ENCODE peak calls at places on chromosomes 12 and 14, in four cellular contexts. K is mesendoderm, A is IMR-90, R is trophoblast cell. B is an unnamed sample.

GRCh38 chr14:83816755-83817154 is 1713.2 kb upstream of the FLRT2 start:
- DNase-seq in K (no peak), A (peak; percentile 74), R (peak; percentile 75), B (no peak)

GRCh38 chr14:68619805-68620574 is 172.9 kb downstream of the ZFP36L1 start:
- DNase-seq in K (peak; percentile 40), A (peak; percentile 73), R (peak; percentile 92), B (no peak)

GRCh38 chr12:112370868-112371510 is 11.2 kb downstream of the HECTD4 start:
- DNase-seq in K (no peak), A (no peak), R (no peak), B (no peak)

GRCh38 chr12:123767613-123768012 is 5.5 kb downstream of the DNAH10 start:
- DNase-seq in K (no peak), A (no peak), R (no peak), B (no peak)

GRCh38 chr14:67137744-67138371 is 51.4 kb upstream of the GARIN2 start:
- DNase-seq in K (peak; percentile 21), A (peak; percentile 22), R (peak; percentile 4), B (no peak)

GRCh38 chr12:6341439-6342139 is at the start of gene TNFRSF1A:
- DNase-seq in K (peak; percentile 89), A (peak; percentile 85), R (peak; percentile 70), B (peak; percentile 82)

GRCh38 chr12:14833952-14834351 is 9.4 kb downstream of the ART4 start:
- DNase-seq in K (no peak), A (peak; percentile 29), R (no peak), B (no peak)

GRCh38 chr12:110750784-110751461 is 8.2 kb upstream of the PPP1CC start:
- DNase-seq in K (no peak), A (no peak), R (no peak), B (no peak)

GRCh38 chr12:54526800-54527630 is 22.4 kb upstream of the PDE1B start:
- DNase-seq in K (peak; percentile 80), A (peak; percentile 5), R (peak; percentile 52), B (peak; percentile 92)

GRCh38 chr14:89121961-89122675 is 294.9 kb downstream of the FOXN3 start:
- DNase-seq in K (peak; percentile 82), A (no peak), R (no peak), B (peak; percentile 75)

GRCh38 chr14:30874999-30875787 is 834 bp downstream of the COCH start:
- DNase-seq in K (peak; percentile 53), A (no peak), R (no peak), B (peak; percentile 58)

DNA sequence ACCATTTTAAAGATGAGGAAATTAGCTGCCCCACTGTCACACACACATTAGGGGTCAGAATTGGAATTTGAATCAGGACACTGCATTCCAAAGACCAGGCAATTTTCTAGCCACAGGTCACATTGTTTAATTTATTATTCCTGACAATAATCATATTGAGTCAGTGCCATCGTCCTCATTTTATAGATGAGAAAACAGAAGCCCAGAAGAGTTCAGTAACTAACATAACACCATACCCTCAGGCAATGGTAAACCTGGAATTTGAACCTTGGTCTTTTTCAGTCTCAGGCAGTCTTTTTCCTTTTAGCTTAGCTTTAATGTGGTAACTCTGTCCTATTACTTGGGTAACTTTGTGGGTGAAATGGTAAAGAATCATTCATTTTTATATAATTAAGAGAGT is 330.3 kb upstream of the SYT1 start:
- DNase-seq in K (no peak), A (no peak), R (no peak), B (no peak)
- H2BK120ac ChIP-seq in K (no peak overlapping the region), A (no peak overlapping the region), R (no peak overlapping the region), B (no peak overlapping the region)

GRCh38 chr12:11812558-11813421 is 163.3 kb downstream of the ETV6 start:
- DNase-seq in K (peak; percentile 79), A (peak; percentile 27), R (no peak), B (peak; percentile 72)
- H2BK120ac ChIP-seq in K (peak overlapping the region; percentile 31), A (peak overlapping the region; percentile 82), R (peak overlapping the region; percentile 86), B (no peak overlapping the region)

DNA sequence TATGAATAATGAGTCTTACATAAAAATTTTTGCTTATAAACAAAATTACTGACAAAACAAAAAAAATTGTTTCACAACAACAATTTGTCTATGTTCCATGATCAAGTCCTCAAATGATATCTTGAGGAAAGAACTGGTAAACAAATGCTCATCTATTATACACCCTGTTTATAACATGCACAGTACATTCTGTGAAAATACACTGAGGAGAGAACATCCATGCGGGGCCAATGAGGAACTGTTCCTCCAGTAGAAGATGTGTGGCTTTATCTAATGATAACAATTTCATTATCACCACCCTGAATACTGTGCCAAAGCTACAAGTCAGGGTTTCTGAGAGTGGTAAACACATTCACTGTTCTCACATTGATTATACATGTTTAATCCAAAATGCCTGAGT is 10.8 kb downstream of the MLH3 start:
- DNase-seq in K (no peak), A (no peak), R (no peak), B (no peak)
- H2BK120ac ChIP-seq in K (no peak overlapping the region), A (no peak overlapping the region), R (no peak overlapping the region), B (no peak overlapping the region)

GRCh38 chr12:115374480-115375187 is 690.7 kb upstream of the TBX3 start:
- DNase-seq in K (peak; percentile 87), A (no peak), R (no peak), B (no peak)

GRCh38 chr12:115377781-115378180 is 693.8 kb upstream of the TBX3 start:
- DNase-seq in K (no peak), A (no peak), R (peak; percentile 57), B (no peak)

GRCh38 chr12:115378296-115378695 is 694.3 kb upstream of the TBX3 start:
- DNase-seq in K (no peak), A (no peak), R (no peak), B (no peak)

GRCh38 chr12:115377230-115377629 is 693.3 kb upstream of the TBX3 start:
- DNase-seq in K (no peak), A (no peak), R (no peak), B (no peak)

GRCh38 chr12:115375188-115375991 is 691.4 kb upstream of the TBX3 start:
- DNase-seq in K (peak; percentile 61), A (peak; percentile 81), R (no peak), B (no peak)
- H2BK120ac ChIP-seq in K (no peak overlapping the region), A (peak overlapping the region; percentile 88), R (peak overlapping the region; percentile 92), B (no peak overlapping the region)

GRCh38 chr12:32455607-32456063 is 56.3 kb downstream of the FGD4 start:
- DNase-seq in K (peak; percentile 59), A (peak; percentile 82), R (peak; percentile 85), B (no peak)
- H2BK120ac ChIP-seq in K (no peak overlapping the region), A (no peak overlapping the region), R (no peak overlapping the region), B (no peak overlapping the region)

GRCh38 chr12:75705749-75706719 is 194.6 kb upstream of the KRR1 start:
- DNase-seq in K (no peak), A (peak; percentile 100), R (no peak), B (no peak)
- H2BK120ac ChIP-seq in K (no peak overlapping the region), A (peak overlapping the region; percentile 94), R (no peak overlapping the region), B (no peak overlapping the region)

DNA sequence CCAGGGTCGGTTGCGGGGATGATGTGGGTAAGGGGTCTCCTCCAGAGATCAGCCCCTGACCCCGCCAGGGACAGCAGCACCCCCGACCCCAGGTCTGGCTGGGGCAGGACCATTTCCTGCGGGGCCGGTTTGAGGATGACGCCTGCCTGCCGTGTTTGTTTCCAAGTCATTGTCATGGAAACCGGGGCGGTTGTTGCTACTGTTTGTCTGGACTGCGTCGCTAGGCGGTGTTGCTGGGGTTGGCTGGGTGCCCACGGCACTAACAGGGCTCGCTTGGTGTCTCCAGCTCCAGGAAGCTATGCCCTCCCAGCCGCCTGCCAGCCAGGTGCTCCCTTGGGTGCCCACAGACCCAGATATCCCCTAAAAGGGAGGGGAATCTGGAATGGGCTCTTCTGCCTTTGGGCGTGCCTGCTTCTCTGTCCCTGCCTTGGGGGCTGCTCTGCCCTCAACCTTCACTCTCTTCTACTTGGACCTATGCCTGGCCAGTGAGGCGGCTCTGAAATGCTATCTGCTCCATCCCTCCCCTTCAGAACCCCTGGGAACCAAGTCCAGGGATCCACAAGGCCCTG is 4.7 kb upstream of the CRIP1 start:
- DNase-seq in K (peak; percentile 98), A (peak; percentile 95), R (peak; percentile 99), B (peak; percentile 92)
- H2BK120ac ChIP-seq in K (no peak overlapping the region), A (no peak overlapping the region), R (peak overlapping the region; percentile 75), B (peak overlapping the region; percentile 84)

DNA sequence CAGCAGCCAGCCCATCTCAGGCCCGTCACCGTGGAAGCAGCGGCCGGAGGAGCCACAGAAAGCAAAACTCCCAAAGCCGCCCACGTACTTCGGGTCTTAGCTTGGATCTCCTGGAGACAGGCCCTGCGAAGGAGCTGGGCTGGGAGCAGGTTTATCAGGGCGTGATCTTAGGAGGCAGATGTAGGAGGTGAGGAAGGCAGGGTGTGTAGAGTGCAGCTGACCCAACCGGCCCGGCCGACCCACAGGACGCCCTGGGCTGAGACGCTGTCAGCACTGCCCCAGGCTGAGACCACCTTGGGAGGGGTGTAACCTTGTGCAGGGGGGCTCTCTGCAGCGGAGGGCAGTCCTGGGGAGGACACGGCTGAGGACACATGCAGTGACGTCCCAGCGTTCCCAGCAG is 30.7 kb upstream of the FBRSL1 start:
- DNase-seq in K (no peak), A (no peak), R (no peak), B (no peak)
- H2BK120ac ChIP-seq in K (no peak overlapping the region), A (no peak overlapping the region), R (no peak overlapping the region), B (no peak overlapping the region)

GRCh38 chr14:56733396-56733795 is 76.9 kb downstream of the OTX2 start:
- DNase-seq in K (peak; percentile 32), A (no peak), R (no peak), B (peak; percentile 67)
- H2BK120ac ChIP-seq in K (peak overlapping the region; percentile 83), A (no peak overlapping the region), R (no peak overlapping the region), B (no peak overlapping the region)

DNA sequence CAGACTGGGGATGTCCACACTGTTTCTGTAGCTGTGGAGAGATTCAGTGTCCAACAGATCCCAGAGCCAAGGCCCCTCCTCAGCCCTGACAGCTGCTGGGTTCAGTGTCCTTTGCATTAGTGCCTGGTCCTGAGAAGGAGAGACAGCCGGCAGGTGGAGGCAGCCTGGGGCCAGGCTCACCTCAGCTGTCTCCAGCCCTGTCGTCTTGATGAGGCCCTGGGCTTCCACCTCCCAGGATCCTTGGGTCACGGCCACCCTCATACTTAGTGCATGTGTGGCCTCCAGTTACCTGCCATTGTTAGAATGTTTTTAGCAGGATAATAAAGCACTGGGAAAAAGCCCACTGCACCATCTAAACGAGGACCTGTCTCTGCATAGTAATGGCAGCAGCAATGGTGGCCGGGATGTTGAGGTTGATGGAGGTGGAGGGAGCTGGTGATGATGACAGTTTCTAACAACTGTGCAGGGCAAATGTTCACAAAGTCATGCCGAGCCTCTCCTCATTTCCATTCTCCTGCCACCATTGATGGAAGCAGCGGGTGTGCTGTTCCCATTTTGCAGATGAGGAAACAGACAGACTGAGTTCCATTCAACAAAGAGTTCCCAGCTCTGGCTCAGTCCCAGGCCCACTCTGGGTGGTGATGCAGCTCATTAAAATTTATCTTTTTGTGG is 17.7 kb downstream of the ASB2 start:
- DNase-seq in K (no peak), A (no peak), R (no peak), B (no peak)
- H2BK120ac ChIP-seq in K (no peak overlapping the region), A (peak overlapping the region; percentile 67), R (peak overlapping the region; percentile 25), B (no peak overlapping the region)